ENCODE peak calls at places on chromosome 2, in five cellular contexts. B is lower lobe of right lung, M is brain microvascular endothelial cell, L is endodermal cell, E is A549. P is an unnamed sample.

GRCh38 chr2:162317910-162318279 is 589 bp downstream of the IFIH1 start:
- DNase-seq in B (peak), M (peak), L (peak), E (peak), P (no peak)

GRCh38 chr2:188512456-188512855 is 220.8 kb downstream of the GULP1 start:
- DNase-seq in B (no peak), M (no peak), L (no peak), E (peak), P (no peak)

GRCh38 chr2:17518212-17519154 is at the start of gene RAD51AP2:
- DNase-seq in B (peak), M (peak), L (peak), E (peak), P (peak)

GRCh38 chr2:212520340-212520739 is 18.3 kb downstream of the ERBB4 start:
- DNase-seq in B (no peak), M (peak), L (no peak), E (peak), P (no peak)

GRCh38 chr2:121634354-121635307 is 14.6 kb downstream of the CLASP1 start:
- DNase-seq in B (no peak), M (peak), L (no peak), E (peak), P (no peak)

GRCh38 chr2:8278709-8279354 is 403.0 kb upstream of the ID2 start:
- DNase-seq in B (no peak), M (no peak), L (no peak), E (no peak), P (no peak)

GRCh38 chr2:158502984-158503383 is 46.2 kb downstream of the PKP4 start:
- DNase-seq in B (no peak), M (peak), L (no peak), E (peak), P (no peak)

GRCh38 chr2:217252181-217252580 is 392.3 kb upstream of the TNP1 start:
- DNase-seq in B (no peak), M (no peak), L (no peak), E (no peak), P (no peak)

GRCh38 chr2:17589406-17590035 is 49.0 kb downstream of the VSNL1 start:
- DNase-seq in B (no peak), M (no peak), L (no peak), E (no peak), P (no peak)

GRCh38 chr2:48873676-48874075 is 118.2 kb upstream of the LHCGR start:
- DNase-seq in B (no peak), M (no peak), L (no peak), E (no peak), P (no peak)

GRCh38 chr2:23449413-23449812 is 64.4 kb downstream of the KLHL29 start:
- DNase-seq in B (no peak), M (no peak), L (no peak), E (no peak), P (no peak)
- H3K27ac ChIP-seq in B (no peak), M (no peak), L (no peak), E (no peak), P (no peak)

DNA sequence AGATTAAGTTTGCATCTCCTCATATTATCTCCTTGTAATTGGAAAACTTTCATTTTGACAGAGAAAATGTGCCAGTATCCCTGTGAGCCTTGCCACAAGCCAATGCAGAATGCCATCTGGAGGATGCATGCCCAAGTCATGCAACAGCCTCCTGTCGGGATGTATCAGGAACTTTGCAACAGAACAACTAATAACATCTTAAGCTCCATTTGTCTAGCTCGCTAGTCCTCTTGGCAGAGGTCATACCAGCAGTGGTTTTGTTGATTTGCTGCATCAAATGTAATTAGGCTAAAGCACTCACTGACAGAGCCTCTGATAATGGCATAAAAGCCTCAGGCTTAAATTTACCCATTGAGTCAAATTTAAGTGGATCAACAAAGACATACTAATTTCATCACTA is 125.8 kb downstream of the UBE2E3 start:
- DNase-seq in B (no peak), M (no peak), L (no peak), E (no peak), P (no peak)
- H3K4me3 ChIP-seq in B (no peak), M (no peak), L (no peak), E (no peak), P (no peak)

GRCh38 chr2:10786240-10786982 is 26.2 kb downstream of the PDIA6 start:
- DNase-seq in B (no peak), M (no peak), L (no peak), E (no peak), P (no peak)
- TF ChIP-seq CTCF in B (no peak), M (no peak), L (no peak), E (no peak), P (no peak)

GRCh38 chr2:101076581-101076980 is 74.5 kb downstream of the RPL31 start:
- DNase-seq in B (no peak), M (no peak), L (no peak), E (no peak), P (no peak)
- H3K27ac ChIP-seq in B (no peak), M (no peak), L (no peak), E (peak), P (no peak)

DNA sequence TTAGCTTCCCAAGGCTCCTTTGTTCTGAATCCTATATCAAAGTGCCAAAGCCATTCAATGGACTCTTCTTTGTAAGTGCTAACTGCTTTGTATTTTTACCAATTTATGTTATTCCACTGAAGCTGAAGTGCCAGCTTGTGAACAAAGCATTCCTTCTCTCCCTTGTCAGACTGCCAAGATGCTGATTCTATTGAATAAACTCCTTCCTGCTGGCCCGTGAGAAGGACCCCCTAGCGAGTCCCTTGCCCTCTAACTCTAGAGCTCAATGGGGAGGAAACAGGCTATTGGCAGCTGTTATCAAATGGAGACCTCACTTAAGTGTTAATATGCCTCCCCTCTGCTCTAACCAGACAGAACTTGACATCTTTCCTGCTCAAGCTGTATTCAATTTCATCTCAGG is 1097.9 kb upstream of the CNTNAP5 start:
- DNase-seq in B (no peak), M (no peak), L (peak), E (no peak), P (no peak)
- H3K4me3 ChIP-seq in B (no peak), M (no peak), L (peak), E (no peak), P (no peak)

DNA sequence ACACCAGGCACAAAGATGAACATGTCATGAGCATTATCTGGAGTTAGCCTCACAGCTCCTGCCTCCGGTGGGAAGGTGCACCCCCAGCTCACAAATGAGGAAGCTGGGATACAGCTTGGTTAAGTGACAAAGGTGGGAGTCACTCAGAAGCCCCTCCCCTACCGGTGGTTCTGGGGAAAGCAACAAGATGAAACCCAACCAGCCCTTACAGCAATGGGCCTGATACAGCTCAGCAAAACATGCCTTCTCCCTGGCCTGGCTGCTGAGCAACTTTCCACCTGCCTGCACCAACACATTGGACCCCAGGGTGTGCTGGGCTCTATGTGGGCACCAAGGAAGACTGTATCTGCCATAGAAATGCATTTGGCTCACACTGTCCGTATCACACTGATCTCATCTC is 113.2 kb downstream of the GYPC start:
- DNase-seq in B (no peak), M (no peak), L (peak), E (no peak), P (no peak)
- TF ChIP-seq CTCF in B (no peak), M (peak), L (peak), E (no peak), P (no peak)

GRCh38 chr2:28713582-28714292 is 37.9 kb upstream of the PPP1CB start:
- DNase-seq in B (no peak), M (peak), L (no peak), E (peak), P (no peak)
- H3K27ac ChIP-seq in B (no peak), M (no peak), L (no peak), E (peak), P (no peak)

GRCh38 chr2:161090401-161090800 is 69.8 kb upstream of the TANK start:
- DNase-seq in B (no peak), M (peak), L (no peak), E (no peak), P (no peak)

GRCh38 chr2:161096336-161096735 is 63.9 kb upstream of the TANK start:
- DNase-seq in B (no peak), M (no peak), L (no peak), E (no peak), P (no peak)

GRCh38 chr2:161100216-161100615 is 60.0 kb upstream of the TANK start:
- DNase-seq in B (no peak), M (no peak), L (no peak), E (no peak), P (no peak)

GRCh38 chr2:161097157-161097556 is 63.1 kb upstream of the TANK start:
- DNase-seq in B (no peak), M (no peak), L (no peak), E (no peak), P (no peak)

GRCh38 chr2:161095314-161095713 is 64.9 kb upstream of the TANK start:
- DNase-seq in B (no peak), M (no peak), L (no peak), E (no peak), P (no peak)
- H3K4me3 ChIP-seq in B (no peak), M (no peak), L (no peak), E (no peak), P (no peak)